ENCODE peak calls at places on chromosomes 6 and 20, in nine cellular contexts. P is K562, L is IMR-90, K is uterus, Z is HCT116, U is A549, X is heart left ventricle, I is tibial nerve, A is NB4. W is an unnamed sample.

GRCh38 chr20:23061713-23062561 is 12.5 kb upstream of the THBD start:
- DNase-seq in U (peak; percentile 75), L (peak; percentile 57), X (no peak), I (no peak), Z (no peak), A (peak; percentile 75), K (peak; percentile 36), P (no peak), W (no peak)

GRCh38 chr6:111607279-111607678 is 1.6 kb upstream of the TRAF3IP2 start:
- DNase-seq in X (no peak), I (no peak), K (no peak), U (no peak), Z (no peak), A (no peak), L (no peak), P (no peak), W (no peak)

GRCh38 chr6:131331146-131331545 is 195.9 kb downstream of the AKAP7 start:
- DNase-seq in L (no peak), X (no peak), A (no peak), U (no peak), P (no peak), Z (no peak), K (no peak), I (no peak), W (no peak)

GRCh38 chr6:71080151-71080550 is 123.3 kb upstream of the B3GAT2 start:
- DNase-seq in A (no peak), I (no peak), Z (no peak), X (no peak), L (no peak), U (no peak), K (no peak), P (no peak), W (no peak)

GRCh38 chr20:63177134-63177784 is 38.7 kb downstream of the YTHDF1 start:
- DNase-seq in U (peak; percentile 66), I (no peak), A (no peak), P (no peak), K (no peak), X (no peak), Z (no peak), L (no peak), W (no peak)

GRCh38 chr6:166156942-166157341 is 10.7 kb downstream of the TBXT start:
- DNase-seq in U (peak; percentile 17), P (no peak), X (no peak), K (no peak), I (no peak), L (peak; percentile 9), Z (peak; percentile 7), A (peak; percentile 31), W (no peak)

GRCh38 chr6:34238507-34239239 is 2.0 kb downstream of the HMGA1 start:
- DNase-seq in Z (no peak), U (no peak), X (no peak), P (peak; percentile 24), I (no peak), A (no peak), L (no peak), K (no peak), W (peak; percentile 82)

GRCh38 chr20:38604873-38605303 is 3.3 kb downstream of the ARHGAP40 start:
- DNase-seq in X (no peak), L (peak; percentile 14), P (no peak), A (no peak), K (no peak), Z (no peak), U (peak; percentile 94), I (no peak), W (no peak)

GRCh38 chr20:53645582-53645897 is 51.9 kb upstream of the ZNF217 start:
- DNase-seq in U (no peak), I (no peak), A (no peak), P (no peak), X (no peak), Z (no peak), K (no peak), L (no peak), W (no peak)

GRCh38 chr6:111949546-111949945 is 76.3 kb upstream of the FYN start:
- DNase-seq in A (no peak), X (no peak), K (no peak), I (no peak), Z (no peak), P (no peak), U (no peak), L (no peak), W (no peak)

GRCh38 chr6:40473026-40473425 is 114.1 kb downstream of the LRFN2 start:
- DNase-seq in X (no peak), U (no peak), L (no peak), Z (no peak), P (no peak), A (no peak), I (no peak), K (no peak), W (no peak)

GRCh38 chr6:165448210-165448609 is 138.8 kb upstream of the C6orf118 start:
- DNase-seq in L (no peak), K (no peak), I (no peak), X (no peak), A (no peak), P (no peak), U (peak; percentile 10), Z (no peak), W (no peak)

GRCh38 chr20:35117148-35117547 is 24.5 kb upstream of the TRPC4AP start:
- DNase-seq in U (no peak), K (no peak), A (no peak), Z (no peak), L (peak; percentile 74), X (no peak), P (no peak), I (no peak), W (no peak)

GRCh38 chr6:6724319-6725119 is 136.0 kb downstream of the LY86 start:
- DNase-seq in L (peak; percentile 76), P (peak; percentile 62), U (peak; percentile 44), X (peak; percentile 80), K (peak; percentile 72), A (peak; percentile 96), I (peak; percentile 64), Z (peak; percentile 58), W (peak; percentile 92)

GRCh38 chr20:20839771-20840170 is 127.3 kb upstream of the RALGAPA2 start:
- DNase-seq in I (no peak), A (peak; percentile 44), X (no peak), U (no peak), K (no peak), L (no peak), Z (no peak), P (no peak), W (no peak)

GRCh38 chr20:20849126-20849525 is 136.7 kb upstream of the RALGAPA2 start:
- DNase-seq in K (no peak), A (no peak), I (no peak), X (no peak), L (no peak), P (no peak), Z (no peak), U (no peak), W (no peak)

DNA sequence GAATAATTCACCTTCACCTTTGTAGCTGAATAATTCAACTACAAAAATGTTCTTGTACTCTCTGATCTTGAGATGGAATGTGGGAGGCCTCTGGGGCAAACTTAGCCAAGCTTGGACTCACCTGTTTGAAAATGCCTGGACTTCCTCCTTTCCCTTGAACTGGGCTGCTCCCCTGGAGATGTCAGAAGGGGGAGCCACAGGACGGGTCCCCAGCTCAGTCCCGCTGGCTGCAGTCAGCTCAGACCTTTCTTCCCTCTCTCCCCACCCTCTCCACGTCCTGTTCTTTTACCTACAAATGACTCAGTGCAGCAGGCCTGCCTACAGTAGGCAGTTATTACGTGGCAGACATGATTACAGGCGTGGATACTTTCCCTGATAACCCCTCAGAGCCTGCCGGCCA is 131.5 kb upstream of the RALGAPA2 start:
- DNase-seq in L (no peak), P (no peak), I (no peak), X (no peak), U (no peak), A (peak; percentile 47), Z (no peak), K (no peak), W (no peak)
- TF ChIP-seq CTCF in L (no peak), P (peak; percentile 18), I (no peak), X (no peak), U (no peak), A (peak; percentile 34), Z (no peak), K (no peak), W (no peak)

GRCh38 chr6:492816-493414 is 101.4 kb downstream of the IRF4 start:
- DNase-seq in U (no peak), I (no peak), Z (no peak), P (no peak), A (no peak), L (no peak), X (no peak), K (no peak), W (no peak)
- TF ChIP-seq POLR2A in U (no peak), I (no peak), Z (no peak), P (no peak), A (no peak), L (no peak), X (no peak), K (no peak), W (no peak)

GRCh38 chr20:43681468-43681942 is 14.6 kb downstream of the MYBL2 start:
- DNase-seq in A (peak; percentile 27), I (no peak), L (no peak), P (peak; percentile 26), X (no peak), U (no peak), Z (no peak), K (no peak), W (no peak)
- TF ChIP-seq CTCF in A (no peak), I (no peak), L (no peak), P (no peak), X (no peak), U (no peak), Z (no peak), K (no peak), W (no peak)

GRCh38 chr6:43509984-43510826 is at the start of gene LRRC73:
- DNase-seq in K (peak; percentile 87), L (peak; percentile 68), P (peak; percentile 90), A (peak; percentile 80), I (peak; percentile 76), X (peak; percentile 96), Z (peak; percentile 46), U (peak; percentile 73), W (peak; percentile 96)
- TF ChIP-seq POLR2A in K (peak; percentile 8), L (no peak), P (peak; percentile 73), A (no peak), I (peak; percentile 46), X (no peak), Z (peak; percentile 47), U (peak; percentile 27), W (no peak)